ENCODE peak calls at places on chromosomes 7 and 10, in seven cellular contexts. R, I, N, K, D, Q and M are unnamed samples.
A peak's percentile ranks its signal among the peaks of the same experiment; 100 is the strongest.

GRCh38 chr10:69375307-69376151 is 41.2 kb downstream of the TACR2 start:
- DNase-seq in N (no peak), K (peak; percentile 84), D (no peak), R (no peak), Q (no peak), I (no peak), M (no peak)

GRCh38 chr7:25454562-25455031 is 226.3 kb upstream of the NPVF start:
- DNase-seq in R (no peak), K (no peak), I (peak; percentile 11), D (no peak), Q (no peak), N (no peak), M (no peak)

GRCh38 chr7:84663224-84663623 is 468.6 kb upstream of the SEMA3A start:
- DNase-seq in R (no peak), I (no peak), K (no peak), N (no peak), D (no peak), Q (no peak), M (no peak)

GRCh38 chr7:70698219-70698832 is 433.6 kb upstream of the GALNT17 start:
- DNase-seq in I (no peak), D (peak; percentile 56), K (no peak), Q (no peak), N (peak; percentile 56), R (no peak), M (no peak)

GRCh38 chr7:27723086-27723485 is 16.9 kb upstream of the TAX1BP1 start:
- DNase-seq in K (no peak), D (no peak), Q (no peak), I (no peak), N (no peak), R (peak; percentile 31), M (peak; percentile 31)

GRCh38 chr10:61024801-61025201 is 80.8 kb upstream of the RHOBTB1 start:
- DNase-seq in I (no peak), Q (no peak), R (no peak), D (peak; percentile 40), K (no peak), N (peak; percentile 31), M (no peak)

GRCh38 chr7:46034056-46034768 is 113.1 kb upstream of the IGFBP3 start:
- DNase-seq in R (no peak), N (no peak), I (no peak), Q (no peak), D (no peak), K (no peak), M (no peak)

GRCh38 chr10:103895458-103896186 is 22.4 kb downstream of the STN1 start:
- DNase-seq in K (no peak), N (no peak), I (no peak), R (no peak), D (no peak), Q (no peak), M (no peak)

GRCh38 chr10:112304460-112304859 is 21.3 kb downstream of the TECTB start:
- DNase-seq in Q (no peak), R (no peak), K (no peak), D (no peak), I (no peak), N (no peak), M (no peak)
- TF ChIP-seq EP300 in Q (no peak), R (no peak), K (no peak), D (no peak), I (no peak), N (no peak), M (no peak)

DNA sequence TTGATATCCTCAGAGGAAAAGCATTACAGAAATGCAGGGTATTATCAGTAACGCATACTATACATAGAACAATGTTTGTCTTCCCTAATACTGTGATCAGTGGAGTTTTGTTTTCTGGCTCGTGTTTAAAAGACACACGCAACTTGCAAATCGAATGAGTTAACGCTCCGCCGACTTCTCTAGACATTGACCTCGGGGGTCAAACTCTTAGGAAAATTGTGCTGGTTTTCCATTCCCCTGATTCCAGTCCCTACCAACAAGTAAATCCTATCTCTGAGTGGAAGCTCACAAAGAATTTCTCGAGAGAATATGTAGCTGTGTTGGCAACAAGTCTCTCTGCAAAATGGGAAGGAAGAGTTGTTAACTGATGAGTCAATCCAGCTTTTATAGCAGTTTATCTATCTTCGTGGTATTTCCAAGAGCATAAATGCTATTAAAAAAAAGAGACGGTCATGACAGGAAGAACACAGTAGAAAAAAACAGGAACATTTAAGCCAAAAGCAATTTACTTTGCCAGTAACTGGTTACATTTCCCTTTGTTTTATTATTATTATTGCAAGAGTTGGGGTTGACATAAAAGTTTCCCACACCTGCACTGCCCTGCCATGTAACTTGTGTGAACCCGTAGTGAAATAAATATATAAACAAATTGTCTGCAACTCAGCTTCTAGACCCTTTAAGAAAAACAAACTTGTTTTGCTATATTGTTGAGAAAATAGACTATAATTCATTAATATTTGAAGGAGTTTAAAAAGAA is 144.4 kb downstream of the ARID5B start:
- DNase-seq in K (no peak), N (no peak), R (no peak), Q (no peak), D (no peak), I (no peak), M (no peak)
- TF ChIP-seq EP300 in K (no peak), N (no peak), R (no peak), Q (no peak), D (no peak), I (peak; percentile 71), M (peak; percentile 63)

GRCh38 chr10:16987129-16987670 is 142.4 kb downstream of the CUBN start:
- DNase-seq in K (no peak), R (no peak), Q (no peak), N (no peak), I (no peak), D (no peak), M (no peak)
- TF ChIP-seq EP300 in K (no peak), R (no peak), Q (no peak), N (no peak), I (no peak), D (no peak), M (no peak)

GRCh38 chr10:29760139-29760538 is 125.4 kb upstream of the SVIL start:
- DNase-seq in K (no peak), N (no peak), I (no peak), D (no peak), R (no peak), Q (no peak), M (no peak)
- TF ChIP-seq EP300 in K (no peak), N (no peak), I (no peak), D (no peak), R (no peak), Q (no peak), M (no peak)

DNA sequence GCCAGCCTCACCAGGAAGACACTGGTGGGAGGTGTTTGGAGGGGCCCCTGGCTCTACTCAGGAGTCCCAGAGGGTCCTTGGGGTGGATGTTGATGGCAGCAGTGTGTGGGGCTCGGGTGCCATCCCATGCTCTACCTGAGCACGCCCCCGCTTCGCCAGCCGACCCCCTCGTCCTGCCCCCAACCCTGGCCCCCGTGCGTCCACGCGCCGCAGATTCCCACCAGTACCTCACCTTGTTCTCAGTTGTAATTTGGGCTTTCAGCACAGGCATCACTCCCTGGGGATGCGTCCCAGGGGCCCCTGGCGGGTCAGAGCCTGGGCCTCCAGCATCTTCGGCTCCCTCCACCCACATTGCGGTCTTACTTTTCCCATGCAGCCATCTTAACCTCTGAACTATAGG is 208.7 kb upstream of the TCERG1L start:
- DNase-seq in I (no peak), N (no peak), K (no peak), R (no peak), D (no peak), Q (no peak), M (no peak)
- TF ChIP-seq EP300 in I (no peak), N (no peak), K (no peak), R (no peak), D (no peak), Q (no peak), M (no peak)

GRCh38 chr7:76390092-76390491 is 19.4 kb downstream of the SSC4D start:
- DNase-seq in N (no peak), K (no peak), D (no peak), R (no peak), I (no peak), Q (no peak), M (no peak)

GRCh38 chr7:76394962-76395361 is 14.5 kb downstream of the SSC4D start:
- DNase-seq in I (no peak), Q (no peak), D (no peak), K (no peak), N (no peak), R (no peak), M (no peak)

GRCh38 chr7:76392531-76393115 is 16.9 kb downstream of the SSC4D start:
- DNase-seq in K (no peak), N (no peak), R (no peak), I (no peak), D (no peak), Q (no peak), M (no peak)

GRCh38 chr7:76396039-76396732 is 13.3 kb downstream of the SSC4D start:
- DNase-seq in K (no peak), N (no peak), D (peak; percentile 63), Q (no peak), I (no peak), R (no peak), M (no peak)

GRCh38 chr7:76393116-76394031 is 16.1 kb downstream of the SSC4D start:
- DNase-seq in I (peak; percentile 97), K (peak; percentile 95), D (peak; percentile 99), N (peak; percentile 92), R (peak; percentile 95), Q (peak; percentile 94), M (peak; percentile 98)
- TF ChIP-seq EP300 in I (no peak), K (no peak), D (no peak), N (no peak), R (no peak), Q (no peak), M (no peak)

GRCh38 chr7:92645531-92646061 is 55.4 kb upstream of the FAM133B start:
- DNase-seq in R (peak; percentile 37), K (no peak), D (no peak), N (peak; percentile 44), I (peak; percentile 75), Q (no peak), M (no peak)

GRCh38 chr7:92650391-92650790 is 60.2 kb upstream of the FAM133B start:
- DNase-seq in R (no peak), D (no peak), I (no peak), Q (no peak), K (no peak), N (no peak), M (no peak)

GRCh38 chr7:92647652-92648051 is 57.5 kb upstream of the FAM133B start:
- DNase-seq in Q (no peak), K (no peak), D (no peak), N (no peak), I (no peak), R (no peak), M (no peak)

GRCh38 chr7:92646966-92647625 is 56.9 kb upstream of the FAM133B start:
- DNase-seq in N (no peak), D (no peak), R (no peak), I (no peak), Q (no peak), K (no peak), M (no peak)

GRCh38 chr7:92648082-92648481 is 57.9 kb upstream of the FAM133B start:
- DNase-seq in Q (no peak), D (no peak), K (no peak), N (no peak), R (no peak), I (no peak), M (no peak)
- TF ChIP-seq EP300 in Q (no peak), D (no peak), K (no peak), N (no peak), R (no peak), I (no peak), M (no peak)

GRCh38 chr7:96596120-96596826 is 113.4 kb downstream of the SEM1 start:
- DNase-seq in D (peak; percentile 16), Q (no peak), K (no peak), R (no peak), N (no peak), I (no peak), M (no peak)
- TF ChIP-seq EP300 in D (no peak), Q (no peak), K (no peak), R (no peak), N (no peak), I (no peak), M (no peak)

GRCh38 chr7:43302211-43302711 is 189.8 kb downstream of the HECW1 start:
- DNase-seq in I (no peak), K (no peak), R (no peak), N (no peak), D (no peak), Q (no peak), M (no peak)
- TF ChIP-seq EP300 in I (no peak), K (no peak), R (no peak), N (no peak), D (no peak), Q (no peak), M (no peak)